ENCODE peak calls at places on chromosomes 11 and 22, in four cellular contexts. One of them, this sample, is unnamed.

GRCh38 chr11:103609117-103610066 is 427.0 kb upstream of the DDI1 start:
- DNase-seq in iris pigment epithelial cell: peak
- DNase-seq in WTC11: peak
- DNase-seq in COR-L47: no peak
- DNase-seq in this sample: no peak

GRCh38 chr11:96155627-96156378 is 187.2 kb downstream of the MAML2 start:
- DNase-seq in iris pigment epithelial cell: peak
- DNase-seq in WTC11: peak
- DNase-seq in COR-L47: peak
- DNase-seq in this sample: no peak

GRCh38 chr11:12109591-12110196 is 696 bp upstream of the MICAL2 start:
- DNase-seq in iris pigment epithelial cell: no peak
- DNase-seq in WTC11: no peak
- DNase-seq in COR-L47: no peak
- DNase-seq in this sample: no peak

GRCh38 chr22:39634530-39635399 is 64.2 kb downstream of the CACNA1I start:
- DNase-seq in iris pigment epithelial cell: peak
- DNase-seq in WTC11: no peak
- DNase-seq in COR-L47: peak
- DNase-seq in this sample: no peak

GRCh38 chr11:17506942-17507341 is 30.3 kb upstream of the ABCC8 start:
- DNase-seq in iris pigment epithelial cell: no peak
- DNase-seq in WTC11: no peak
- DNase-seq in COR-L47: no peak
- DNase-seq in this sample: no peak

GRCh38 chr11:47616726-47617416 is 22.7 kb upstream of the C1QTNF4 start:
- DNase-seq in iris pigment epithelial cell: peak
- DNase-seq in WTC11: peak
- DNase-seq in COR-L47: peak
- DNase-seq in this sample: peak

GRCh38 chr22:49240472-49240871 is 587.2 kb downstream of the BRD1 start:
- DNase-seq in iris pigment epithelial cell: no peak
- DNase-seq in WTC11: no peak
- DNase-seq in COR-L47: no peak
- DNase-seq in this sample: no peak

GRCh38 chr11:23353611-23354010 is 493.3 kb upstream of the CCDC179 start:
- DNase-seq in iris pigment epithelial cell: peak
- DNase-seq in WTC11: no peak
- DNase-seq in COR-L47: no peak
- DNase-seq in this sample: no peak

GRCh38 chr11:131157678-131158077 is 212.7 kb upstream of the NTM start:
- DNase-seq in iris pigment epithelial cell: no peak
- DNase-seq in WTC11: no peak
- DNase-seq in COR-L47: no peak
- DNase-seq in this sample: no peak

GRCh38 chr22:49518436-49518970 is 309.2 kb downstream of the BRD1 start:
- DNase-seq in iris pigment epithelial cell: no peak
- DNase-seq in WTC11: no peak
- DNase-seq in COR-L47: no peak
- DNase-seq in this sample: no peak

GRCh38 chr22:49364398-49364797 is 463.3 kb downstream of the BRD1 start:
- DNase-seq in iris pigment epithelial cell: no peak
- DNase-seq in WTC11: no peak
- DNase-seq in COR-L47: no peak
- DNase-seq in this sample: no peak

GRCh38 chr11:86639172-86639571 is 33.2 kb downstream of the ME3 start:
- DNase-seq in iris pigment epithelial cell: no peak
- DNase-seq in WTC11: no peak
- DNase-seq in COR-L47: no peak
- DNase-seq in this sample: no peak

GRCh38 chr11:92880391-92880790 is 89.1 kb upstream of the MTNR1B start:
- DNase-seq in iris pigment epithelial cell: peak
- DNase-seq in WTC11: no peak
- DNase-seq in COR-L47: no peak
- DNase-seq in this sample: no peak

GRCh38 chr22:46604306-46604690 is 15.9 kb upstream of the GRAMD4 start:
- DNase-seq in iris pigment epithelial cell: peak
- DNase-seq in WTC11: no peak
- DNase-seq in COR-L47: no peak
- DNase-seq in this sample: no peak

GRCh38 chr22:17781319-17782031 is 7.2 kb upstream of the BID start:
- DNase-seq in iris pigment epithelial cell: peak
- DNase-seq in WTC11: no peak
- DNase-seq in COR-L47: peak
- DNase-seq in this sample: no peak

GRCh38 chr22:45757068-45757467 is 85.4 kb downstream of the ATXN10 start:
- DNase-seq in iris pigment epithelial cell: peak
- DNase-seq in WTC11: peak
- DNase-seq in COR-L47: no peak
- DNase-seq in this sample: no peak

GRCh38 chr11:122633219-122633829 is 22.2 kb upstream of the UBASH3B start:
- DNase-seq in iris pigment epithelial cell: peak
- DNase-seq in WTC11: peak
- DNase-seq in COR-L47: no peak
- DNase-seq in this sample: no peak

GRCh38 chr11:115338476-115338875 is 165.7 kb downstream of the CADM1 start:
- DNase-seq in iris pigment epithelial cell: peak
- DNase-seq in WTC11: no peak
- DNase-seq in COR-L47: no peak
- DNase-seq in this sample: peak

GRCh38 chr11:76190376-76190775 is 15.9 kb downstream of the WNT11 start:
- DNase-seq in iris pigment epithelial cell: no peak
- DNase-seq in WTC11: no peak
- DNase-seq in COR-L47: no peak
- DNase-seq in this sample: no peak